ENCODE peak calls at places on chromosome 11, in six cellular contexts. A is PC-9, H is heart right ventricle, S is cardiac fibroblast, K is endodermal cell, Q is AG09309. Z is an unnamed sample.

GRCh38 chr11:12914401-12914912 is 94.7 kb upstream of the RASSF10 start:
- DNase-seq in S (peak; percentile 40), H (peak; percentile 67), K (peak; percentile 96), A (no peak), Q (peak; percentile 31), Z (no peak)

GRCh38 chr11:6932150-6932549 is 5.9 kb downstream of the ZNF215 start:
- DNase-seq in H (no peak), A (no peak), K (no peak), Q (no peak), S (no peak), Z (no peak)

GRCh38 chr11:111939836-111940604 is 2.9 kb downstream of the DIXDC1 start:
- DNase-seq in S (peak; percentile 69), K (no peak), Q (no peak), H (no peak), A (no peak), Z (peak; percentile 76)

GRCh38 chr11:58625826-58626460 is 3.5 kb downstream of the CNTF start:
- DNase-seq in H (no peak), K (no peak), Q (no peak), S (peak; percentile 15), A (no peak), Z (peak; percentile 26)

GRCh38 chr11:36436084-36436483 is 74.0 kb downstream of the TRAF6 start:
- DNase-seq in S (no peak), H (no peak), A (no peak), K (no peak), Q (no peak), Z (no peak)

GRCh38 chr11:119691701-119692546 is 37.1 kb downstream of the NECTIN1 start:
- DNase-seq in H (no peak), S (no peak), Q (no peak), A (no peak), K (no peak), Z (no peak)

GRCh38 chr11:117180661-117181585 is 2.4 kb downstream of the SIDT2 start:
- DNase-seq in S (peak; percentile 86), Q (peak; percentile 40), A (no peak), K (peak; percentile 97), H (peak; percentile 73), Z (peak; percentile 80)

GRCh38 chr11:115409691-115410220 is 94.5 kb downstream of the CADM1 start:
- DNase-seq in H (no peak), Q (no peak), A (no peak), K (no peak), S (no peak), Z (no peak)

GRCh38 chr11:27317751-27318150 is 45.3 kb downstream of the CCDC34 start:
- DNase-seq in A (no peak), K (peak; percentile 63), Q (no peak), S (peak; percentile 25), H (no peak), Z (peak; percentile 44)

GRCh38 chr11:34564807-34565241 is 51.2 kb upstream of the ELF5 start:
- DNase-seq in A (no peak), Q (no peak), K (peak; percentile 76), S (no peak), H (no peak), Z (no peak)

GRCh38 chr11:12214751-12215150 is 104.4 kb downstream of the MICAL2 start:
- DNase-seq in Q (no peak), K (no peak), H (no peak), S (peak; percentile 68), A (peak; percentile 78), Z (peak; percentile 63)

GRCh38 chr11:61334434-61335354 is 1.7 kb downstream of the TKFC start:
- DNase-seq in H (no peak), S (peak; percentile 46), Q (no peak), A (no peak), K (no peak), Z (peak; percentile 53)

GRCh38 chr11:6705905-6706535 is 22.9 kb upstream of the MRPL17 start:
- DNase-seq in H (peak; percentile 56), K (peak; percentile 76), S (peak; percentile 79), A (no peak), Q (no peak), Z (peak; percentile 81)

GRCh38 chr11:59875856-59876519 is 2.6 kb upstream of the OOSP3 start:
- DNase-seq in H (no peak), A (no peak), S (no peak), K (no peak), Q (no peak), Z (no peak)

GRCh38 chr11:78228467-78228866 is 39.7 kb downstream of the USP35 start:
- DNase-seq in Q (no peak), A (peak; percentile 64), K (peak; percentile 72), H (peak; percentile 55), S (peak; percentile 76), Z (peak; percentile 76)

GRCh38 chr11:27875480-27876208 is 175.4 kb upstream of the BDNF start:
- DNase-seq in K (no peak), H (no peak), Q (no peak), A (no peak), S (peak; percentile 23), Z (no peak)

GRCh38 chr11:73981051-73981805 is 1.4 kb downstream of the UCP2 start:
- DNase-seq in H (no peak), S (no peak), K (peak; percentile 33), A (no peak), Q (no peak), Z (no peak)

GRCh38 chr11:73980001-73980960 is 2.4 kb downstream of the UCP2 start:
- DNase-seq in S (no peak), A (peak; percentile 48), Q (no peak), K (peak; percentile 41), H (peak; percentile 22), Z (no peak)

GRCh38 chr11:73982990-73983763 is 534 bp upstream of the UCP2 start:
- DNase-seq in A (peak; percentile 90), H (peak; percentile 93), K (peak; percentile 98), Q (no peak), S (peak; percentile 83), Z (peak; percentile 74)

GRCh38 chr11:73982595-73982989 is at the start of gene UCP2:
- DNase-seq in Q (no peak), K (peak; percentile 92), S (peak; percentile 64), H (peak; percentile 75), A (no peak), Z (peak; percentile 41)

GRCh38 chr11:73983764-73984543 is 1.3 kb upstream of the UCP2 start:
- DNase-seq in Q (no peak), A (no peak), K (peak; percentile 39), H (no peak), S (no peak), Z (no peak)
- H3K4me3 ChIP-seq in Q (peak overlapping the region; percentile 65), A (peak overlapping the region; percentile 70), K (peak overlapping the region; percentile 92), H (peak overlapping the region; percentile 42), S (no peak overlapping the region), Z (no peak overlapping the region)

DNA sequence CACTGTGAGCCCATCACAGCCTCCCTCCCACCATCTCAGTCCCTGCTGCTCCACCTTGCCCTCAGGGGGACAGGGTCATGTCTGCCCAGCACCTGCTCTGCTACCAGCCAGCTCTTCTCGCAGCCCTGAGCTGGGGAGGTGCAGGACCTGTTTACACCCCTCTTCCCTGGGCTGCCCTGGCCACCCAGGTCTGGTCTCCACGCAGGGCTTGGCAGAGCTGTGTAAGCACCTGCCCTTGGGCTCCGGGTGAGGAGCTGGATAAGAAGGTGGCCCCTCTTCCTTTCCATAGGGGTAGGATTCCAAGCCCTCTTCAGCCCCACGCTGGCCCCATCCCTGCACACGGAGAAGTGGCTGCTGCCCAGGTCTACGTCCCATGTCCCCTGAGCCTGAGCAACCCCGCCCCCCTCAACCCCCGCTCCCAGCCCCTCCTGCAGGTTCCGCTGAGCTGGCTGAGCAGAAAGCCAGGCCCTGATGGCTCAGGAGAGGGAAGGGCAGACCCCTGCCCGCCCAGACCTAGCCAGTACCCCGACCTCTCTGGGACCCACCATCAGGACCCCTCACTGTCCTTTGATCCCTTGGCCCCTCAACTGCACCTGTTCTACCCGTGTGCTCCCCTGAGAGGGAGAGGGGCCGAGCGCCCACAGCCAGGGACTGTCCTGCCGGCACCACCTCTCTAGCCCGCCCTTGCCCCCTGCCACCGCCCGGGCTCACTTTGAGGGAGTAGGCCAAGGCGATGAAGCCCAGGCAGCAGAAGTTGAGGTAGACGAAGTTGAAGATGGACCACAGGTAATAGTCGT is 3.2 kb downstream of the IFITM10 start:
- DNase-seq in K (peak; percentile 41), H (no peak), A (no peak), S (no peak), Q (no peak), Z (no peak)
- H3K4me3 ChIP-seq in K (no peak overlapping the region), H (no peak overlapping the region), A (no peak overlapping the region), S (no peak overlapping the region), Q (no peak overlapping the region), Z (no peak overlapping the region)

DNA sequence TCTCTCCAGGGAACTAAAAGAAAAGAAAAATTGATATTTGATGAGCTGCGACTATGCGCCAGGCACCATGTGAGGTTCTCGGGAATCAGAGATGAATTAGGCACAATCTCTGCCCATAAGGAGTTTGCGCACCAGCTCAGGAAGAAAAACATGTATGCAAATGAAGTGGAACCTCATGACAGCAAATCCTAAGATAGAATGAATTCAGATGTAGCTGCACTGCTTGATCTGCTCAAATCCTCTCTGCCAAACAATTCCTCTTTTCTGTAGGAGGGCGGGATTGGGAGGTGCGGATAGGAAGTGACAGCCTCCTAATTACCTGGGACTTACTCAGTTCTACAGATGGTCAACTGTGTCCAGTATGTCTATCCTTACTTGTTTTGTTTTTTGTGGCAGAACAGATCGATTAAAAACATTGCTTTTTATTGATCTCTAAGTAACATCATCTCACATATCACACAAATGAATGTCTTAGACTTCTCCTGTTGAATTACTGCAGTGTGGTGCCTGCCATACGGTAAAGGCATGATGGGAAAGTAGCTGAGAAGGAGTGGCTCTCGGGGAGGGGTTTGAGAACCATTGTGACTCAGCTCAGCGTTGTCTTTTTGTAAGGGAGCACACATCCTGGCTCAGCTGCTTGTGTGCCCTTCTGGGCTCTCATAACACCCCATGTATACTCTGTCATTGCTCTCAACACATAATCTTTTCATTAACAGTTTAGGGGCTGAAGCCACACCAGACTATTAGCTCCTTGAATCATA is 14.0 kb downstream of the CRTAM start:
- DNase-seq in K (no peak), S (no peak), Q (no peak), H (no peak), A (no peak), Z (peak; percentile 10)
- H3K4me3 ChIP-seq in K (no peak overlapping the region), S (no peak overlapping the region), Q (no peak overlapping the region), H (no peak overlapping the region), A (no peak overlapping the region), Z (no peak overlapping the region)

GRCh38 chr11:108220721-108221346 is 1.6 kb downstream of the NPAT start:
- DNase-seq in A (no peak), K (no peak), S (peak; percentile 29), H (no peak), Q (no peak), Z (peak; percentile 29)
- H3K4me3 ChIP-seq in A (peak overlapping the region; percentile 97), K (peak overlapping the region; percentile 99), S (peak overlapping the region; percentile 89), H (peak overlapping the region; percentile 58), Q (peak overlapping the region; percentile 86), Z (peak overlapping the region; percentile 89)

DNA sequence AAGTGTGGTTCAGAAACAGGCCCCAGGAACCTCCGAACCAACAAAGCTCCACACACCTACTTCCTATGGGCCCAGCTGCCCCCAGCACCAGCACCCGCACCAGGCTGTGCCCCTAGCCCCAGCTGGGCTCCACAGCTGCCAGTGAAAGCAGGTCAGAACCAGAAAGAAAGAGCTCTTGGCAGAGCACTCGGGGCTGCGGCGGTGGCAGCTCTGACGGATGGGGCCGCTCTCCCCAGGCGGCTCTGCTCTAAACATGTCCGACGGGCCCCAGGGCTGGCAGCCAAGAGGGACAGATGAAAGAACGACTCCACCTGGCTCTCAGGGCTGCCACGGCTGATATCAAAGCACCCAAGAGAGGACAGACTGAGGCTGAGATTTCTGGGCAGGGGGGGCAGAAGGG is 25.7 kb downstream of the LRFN4 start:
- DNase-seq in S (no peak), H (no peak), Q (no peak), K (no peak), A (no peak), Z (no peak)
- H3K4me3 ChIP-seq in S (no peak overlapping the region), H (no peak overlapping the region), Q (no peak overlapping the region), K (no peak overlapping the region), A (no peak overlapping the region), Z (no peak overlapping the region)

Z was measured in fibroblast of the aortic adventitia.